ENCODE peak calls at places on chromosomes 7 and 10, in nine cellular contexts. X, L, Z, P, B, T, W, F and Y are unnamed samples.

GRCh38 chr7:41007351-41007751 is 695.5 kb downstream of the INHBA start:
- DNase-seq in X (no peak), L (no peak), Z (no peak), P (no peak), B (no peak), T (no peak), W (peak; percentile 33), F (no peak), Y (no peak)

GRCh38 chr10:22503315-22504090 is 158.2 kb downstream of the SPAG6 start:
- DNase-seq in X (no peak), L (no peak), Z (no peak), P (no peak), B (no peak), T (no peak), W (no peak), F (no peak), Y (no peak)

GRCh38 chr10:22022257-22023051 is 18.9 kb upstream of the DNAJC1 start:
- DNase-seq in X (no peak), L (peak; percentile 49), Z (peak; percentile 39), P (no peak), B (no peak), T (peak; percentile 14), W (no peak), F (peak; percentile 23), Y (peak; percentile 18)

GRCh38 chr10:84375011-84375410 is 46.6 kb downstream of the CCSER2 start:
- DNase-seq in X (peak; percentile 38), L (peak; percentile 44), Z (no peak), P (peak; percentile 19), B (peak; percentile 68), T (no peak), W (peak; percentile 51), F (no peak), Y (peak; percentile 26)

GRCh38 chr7:135536160-135536559 is 21.6 kb upstream of the NUP205 start:
- DNase-seq in X (no peak), L (no peak), Z (peak; percentile 49), P (no peak), B (no peak), T (no peak), W (peak; percentile 72), F (no peak), Y (no peak)

GRCh38 chr7:51314726-51315125 is 1.9 kb downstream of the COBL start:
- DNase-seq in X (no peak), L (no peak), Z (no peak), P (no peak), B (no peak), T (no peak), W (no peak), F (no peak), Y (peak; percentile 46)

GRCh38 chr7:128841961-128842673 is 11.9 kb downstream of the FLNC start:
- DNase-seq in X (no peak), L (peak; percentile 47), Z (no peak), P (no peak), B (peak; percentile 77), T (peak; percentile 57), W (peak; percentile 36), F (peak; percentile 73), Y (no peak)

GRCh38 chr7:5469375-5470166 is 45.9 kb upstream of the TNRC18 start:
- DNase-seq in X (no peak), L (no peak), Z (no peak), P (no peak), B (no peak), T (no peak), W (no peak), F (no peak), Y (no peak)

GRCh38 chr10:87612107-87612506 is 47.6 kb upstream of the PAPSS2 start:
- DNase-seq in X (no peak), L (no peak), Z (no peak), P (no peak), B (no peak), T (no peak), W (no peak), F (no peak), Y (no peak)
- H3K4me3 ChIP-seq in X (no peak overlapping the region), L (no peak overlapping the region), Z (no peak overlapping the region), P (no peak overlapping the region), B (no peak overlapping the region), T (no peak overlapping the region), W (no peak overlapping the region), F (no peak overlapping the region), Y (no peak overlapping the region)

DNA sequence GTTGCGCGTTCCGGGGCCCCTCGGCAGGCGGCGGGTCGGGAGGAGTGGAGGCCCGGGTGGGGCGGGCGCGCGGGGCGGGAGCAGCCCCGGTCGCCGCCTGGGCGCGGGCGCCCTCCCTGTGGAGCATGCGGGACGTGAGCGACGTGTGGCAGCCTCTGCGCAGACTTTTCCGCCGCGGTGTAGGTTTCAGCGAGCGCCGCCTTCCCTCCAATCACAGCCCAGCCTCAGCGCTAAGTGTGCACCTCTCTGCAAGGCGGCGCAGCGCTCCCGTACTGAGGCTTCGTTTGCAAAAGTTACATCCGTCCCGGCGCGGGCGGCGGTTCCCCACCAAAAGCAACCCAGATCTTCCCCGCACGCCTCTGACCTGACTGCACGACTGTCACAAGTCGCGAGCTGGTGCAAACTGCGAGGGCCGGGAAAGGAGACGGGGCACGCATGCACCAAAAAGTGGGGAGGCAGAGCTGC is 1.2 kb upstream of the PFKFB3 start:
- DNase-seq in X (peak; percentile 41), L (peak; percentile 82), Z (peak; percentile 76), P (no peak), B (peak; percentile 88), T (peak; percentile 80), W (no peak), F (peak; percentile 76), Y (peak; percentile 54)
- H3K4me3 ChIP-seq in X (peak overlapping the region; percentile 72), L (peak overlapping the region; percentile 49), Z (peak overlapping the region; percentile 39), P (peak overlapping the region; percentile 64), B (peak overlapping the region; percentile 75), T (peak overlapping the region; percentile 64), W (peak overlapping the region; percentile 49), F (peak overlapping the region; percentile 92), Y (peak overlapping the region; percentile 18)

GRCh38 chr7:50146692-50147091 is 53.6 kb upstream of the ZPBP start:
- DNase-seq in X (no peak), L (no peak), Z (no peak), P (no peak), B (no peak), T (no peak), W (no peak), F (no peak), Y (no peak)

GRCh38 chr7:50142421-50143113 is 49.5 kb upstream of the ZPBP start:
- DNase-seq in X (no peak), L (peak; percentile 62), Z (no peak), P (no peak), B (peak; percentile 39), T (no peak), W (peak; percentile 17), F (no peak), Y (no peak)

GRCh38 chr7:50147952-50148351 is 54.9 kb upstream of the ZPBP start:
- DNase-seq in X (no peak), L (no peak), Z (no peak), P (no peak), B (no peak), T (no peak), W (no peak), F (no peak), Y (no peak)

GRCh38 chr7:50149364-50149763 is 56.3 kb upstream of the ZPBP start:
- DNase-seq in X (no peak), L (peak; percentile 23), Z (no peak), P (no peak), B (no peak), T (no peak), W (no peak), F (no peak), Y (no peak)

DNA sequence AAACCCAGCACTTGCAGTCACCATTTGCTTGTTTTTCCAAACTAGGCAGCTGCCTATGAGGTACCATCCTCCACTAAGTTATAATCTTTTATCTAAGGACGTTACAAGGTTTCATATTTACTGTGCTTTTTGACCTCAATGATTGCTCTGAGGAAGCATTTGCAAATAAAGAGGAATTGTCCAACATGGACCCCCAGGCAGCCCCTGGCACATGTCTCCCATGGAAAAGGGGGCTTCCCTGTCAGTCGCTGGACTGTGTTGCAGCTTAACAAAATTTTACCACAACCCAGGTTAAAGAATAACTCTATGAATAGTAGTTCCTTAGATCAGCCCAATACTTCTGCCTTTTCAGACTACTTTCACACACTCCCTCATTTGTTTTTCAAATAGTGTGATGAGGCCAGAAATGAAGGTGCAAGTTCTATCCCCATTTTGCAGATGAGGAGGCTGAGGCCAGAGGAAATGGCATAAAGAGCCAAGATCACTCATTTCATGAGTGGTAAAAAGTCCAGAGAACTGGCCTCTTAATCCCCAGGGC is 52.8 kb upstream of the ZPBP start:
- DNase-seq in X (no peak), L (no peak), Z (no peak), P (no peak), B (no peak), T (no peak), W (no peak), F (no peak), Y (no peak)
- H3K4me3 ChIP-seq in X (no peak overlapping the region), L (no peak overlapping the region), Z (no peak overlapping the region), P (no peak overlapping the region), B (no peak overlapping the region), T (no peak overlapping the region), W (no peak overlapping the region), F (no peak overlapping the region), Y (no peak overlapping the region)

GRCh38 chr7:92809397-92810241 is 26.8 kb downstream of the CDK6 start:
- DNase-seq in X (peak; percentile 89), L (peak; percentile 11), Z (peak; percentile 67), P (peak; percentile 57), B (peak; percentile 21), T (no peak), W (peak; percentile 95), F (no peak), Y (peak; percentile 63)
- H3K4me3 ChIP-seq in X (peak overlapping the region; percentile 13), L (peak overlapping the region; percentile 24), Z (no peak overlapping the region), P (no peak overlapping the region), B (no peak overlapping the region), T (no peak overlapping the region), W (no peak overlapping the region), F (no peak overlapping the region), Y (no peak overlapping the region)

DNA sequence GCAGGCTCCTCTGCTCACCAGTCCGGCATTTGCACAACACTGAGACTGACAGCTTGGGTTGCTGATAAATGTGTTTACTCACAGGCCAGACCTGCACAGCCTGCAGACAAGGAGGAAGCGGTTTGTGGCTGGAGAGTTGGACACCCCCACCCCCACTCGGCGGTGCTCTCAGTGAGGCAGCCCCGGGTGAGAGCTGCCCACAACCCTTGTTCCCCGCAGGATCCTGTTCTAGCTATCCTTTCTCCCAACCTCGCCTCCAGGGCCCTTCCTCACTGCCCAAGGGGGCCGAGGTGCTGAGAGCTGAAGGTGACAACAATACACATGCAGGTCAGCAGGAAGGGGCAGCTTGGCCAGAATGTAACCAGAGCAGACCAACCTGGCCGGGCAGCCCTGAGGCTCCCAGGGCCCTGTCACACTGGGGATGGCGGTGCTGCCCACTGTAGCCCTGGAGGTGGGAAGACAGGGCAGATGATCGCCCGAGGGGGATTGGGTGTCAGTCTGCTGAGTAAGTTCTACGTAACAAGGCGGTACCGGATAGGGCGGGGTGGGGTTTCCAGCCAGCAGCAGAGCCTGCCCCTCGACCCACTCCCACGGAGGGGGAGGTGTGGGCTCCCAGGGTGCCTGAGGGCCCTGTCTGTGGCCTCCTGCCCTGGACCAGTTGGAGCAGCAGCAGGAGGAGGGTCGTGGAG is 2.1 kb upstream of the ADAM8 start:
- DNase-seq in X (peak; percentile 48), L (no peak), Z (peak; percentile 57), P (peak; percentile 79), B (no peak), T (no peak), W (peak; percentile 42), F (no peak), Y (no peak)
- H3K4me3 ChIP-seq in X (no peak overlapping the region), L (peak overlapping the region; percentile 11), Z (no peak overlapping the region), P (peak overlapping the region; percentile 11), B (no peak overlapping the region), T (no peak overlapping the region), W (no peak overlapping the region), F (no peak overlapping the region), Y (no peak overlapping the region)

GRCh38 chr7:8389898-8390642 is 43.3 kb upstream of the NXPH1 start:
- DNase-seq in X (no peak), L (no peak), Z (no peak), P (no peak), B (peak; percentile 88), T (peak; percentile 39), W (no peak), F (peak; percentile 13), Y (no peak)
- H3K4me3 ChIP-seq in X (no peak overlapping the region), L (no peak overlapping the region), Z (no peak overlapping the region), P (no peak overlapping the region), B (peak overlapping the region; percentile 12), T (no peak overlapping the region), W (no peak overlapping the region), F (no peak overlapping the region), Y (no peak overlapping the region)